ENCODE peak calls at places on chromosomes 11 and 22, in six cellular contexts. R, L, M, N, A and E are unnamed samples.

GRCh38 chr22:40487663-40488249 is 117.4 kb downstream of the SGSM3 start:
- DNase-seq in N (peak; percentile 63), R (no peak), L (no peak), A (peak; percentile 50), M (no peak), E (peak; percentile 62)

GRCh38 chr22:32341122-32341740 is 16.4 kb upstream of the RFPL3 start:
- DNase-seq in A (no peak), M (no peak), R (no peak), L (peak; percentile 24), N (no peak), E (no peak)

GRCh38 chr22:35480143-35480542 is 60.5 kb upstream of the RASD2 start:
- DNase-seq in M (peak; percentile 90), L (no peak), A (no peak), N (no peak), R (no peak), E (peak; percentile 38)

GRCh38 chr22:31104869-31105268 is 2.5 kb downstream of the SELENOM start:
- DNase-seq in N (no peak), M (no peak), L (peak; percentile 95), R (no peak), A (no peak), E (no peak)

GRCh38 chr22:40024201-40025061 is 29.7 kb downstream of the FAM83F start:
- DNase-seq in A (peak; percentile 62), L (peak; percentile 92), N (peak; percentile 88), M (peak; percentile 69), R (peak; percentile 69), E (peak; percentile 81)

GRCh38 chr11:74055938-74056337 is 47.1 kb upstream of the UCP3 start:
- DNase-seq in M (no peak), N (peak; percentile 58), A (no peak), R (no peak), L (no peak), E (no peak)

GRCh38 chr22:41350087-41350486 is 31.7 kb upstream of the TEF start:
- DNase-seq in R (no peak), A (no peak), N (peak; percentile 12), M (no peak), L (no peak), E (no peak)

GRCh38 chr22:47420211-47420610 is 657.8 kb downstream of the TBC1D22A start:
- DNase-seq in L (no peak), A (no peak), M (no peak), N (no peak), R (no peak), E (no peak)

GRCh38 chr22:37827056-37827455 is 3.9 kb downstream of the GALR3 start:
- DNase-seq in L (no peak), M (no peak), N (no peak), A (no peak), R (no peak), E (no peak)

GRCh38 chr11:114914231-114915005 is 236.1 kb downstream of the NXPE2 start:
- DNase-seq in M (no peak), L (no peak), R (no peak), N (no peak), A (no peak), E (no peak)

GRCh38 chr11:47607380-47607779 is 13.2 kb upstream of the C1QTNF4 start:
- DNase-seq in M (no peak), N (peak; percentile 88), A (no peak), L (no peak), R (no peak), E (no peak)

DNA sequence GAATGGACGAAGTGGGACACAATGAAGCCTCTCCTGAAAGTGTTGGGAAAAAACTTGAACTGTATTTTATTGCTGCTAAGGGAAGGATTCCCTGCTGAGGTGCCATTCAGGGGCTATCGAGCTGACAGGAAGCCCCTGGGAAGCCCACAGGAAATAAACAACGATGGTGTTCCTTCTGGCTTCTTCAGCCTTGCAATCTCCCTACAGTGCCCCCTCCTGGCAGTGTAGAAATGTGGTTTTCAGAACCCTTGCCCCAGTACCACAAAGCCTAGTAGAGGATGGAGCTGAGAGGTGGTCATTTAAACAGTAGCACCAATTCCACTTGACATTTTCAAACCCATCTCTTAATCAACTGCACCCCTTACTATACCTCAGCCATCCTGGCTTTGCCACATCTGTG is 676.7 kb upstream of the ARHGAP42 start:
- DNase-seq in L (peak; percentile 77), M (no peak), N (no peak), A (no peak), R (no peak), E (peak; percentile 66)
- H3K9me3 ChIP-seq in L (no peaks in the 10 kb centered on the region), M (no peaks in the 10 kb centered on the region), N (peaks cover 2% of the 10 kb centered on the region), A (no peaks in the 10 kb centered on the region), R (no peaks in the 10 kb centered on the region), E (no peaks in the 10 kb centered on the region)

GRCh38 chr11:85459304-85459703 is 167.8 kb downstream of the DLG2 start:
- DNase-seq in A (no peak), L (no peak), M (no peak), N (no peak), R (no peak), E (no peak)
- H3K9me3 ChIP-seq in A (no peaks in the 10 kb centered on the region), L (peaks cover 9% of the 10 kb centered on the region), M (no peaks in the 10 kb centered on the region), N (peaks cover 12% of the 10 kb centered on the region), R (peaks cover 9% of the 10 kb centered on the region), E (no peaks in the 10 kb centered on the region)

DNA sequence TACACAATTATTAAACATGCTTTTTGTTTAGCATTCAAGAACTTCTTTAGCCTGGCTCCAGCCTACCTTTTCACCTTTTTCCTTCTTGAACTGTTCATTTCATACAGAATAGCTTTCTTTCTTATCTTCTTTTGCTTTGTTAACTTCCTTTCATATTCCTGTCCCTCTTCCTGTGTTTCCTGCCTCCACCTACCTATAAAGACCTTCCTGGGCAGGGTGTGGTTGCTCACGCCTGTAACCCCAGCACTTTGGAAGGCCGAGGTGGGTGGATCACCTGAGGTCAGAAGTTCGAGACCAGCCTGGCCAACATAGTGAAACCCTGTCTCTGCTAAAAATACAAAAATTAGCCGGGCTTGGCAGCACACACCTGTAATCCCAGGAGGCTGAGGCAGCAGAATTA is 22.9 kb downstream of the CAPRIN1 start:
- DNase-seq in A (no peak), L (no peak), N (no peak), R (no peak), M (no peak), E (no peak)
- H3K9me3 ChIP-seq in A (no peaks in the 10 kb centered on the region), L (no peaks in the 10 kb centered on the region), N (no peaks in the 10 kb centered on the region), R (no peaks in the 10 kb centered on the region), M (no peaks in the 10 kb centered on the region), E (no peaks in the 10 kb centered on the region)

GRCh38 chr11:70897429-70897828 is 354.9 kb downstream of the SHANK2 start:
- DNase-seq in L (no peak), R (no peak), M (no peak), A (no peak), N (no peak), E (no peak)

GRCh38 chr11:70894566-70894965 is 357.8 kb downstream of the SHANK2 start:
- DNase-seq in R (no peak), A (no peak), M (no peak), N (no peak), L (no peak), E (no peak)

GRCh38 chr11:70891844-70892380 is 360.5 kb downstream of the SHANK2 start:
- DNase-seq in M (no peak), N (no peak), R (no peak), L (peak; percentile 62), A (no peak), E (no peak)

GRCh38 chr11:70892889-70893288 is 359.5 kb downstream of the SHANK2 start:
- DNase-seq in R (no peak), L (no peak), M (no peak), N (no peak), A (no peak), E (no peak)

DNA sequence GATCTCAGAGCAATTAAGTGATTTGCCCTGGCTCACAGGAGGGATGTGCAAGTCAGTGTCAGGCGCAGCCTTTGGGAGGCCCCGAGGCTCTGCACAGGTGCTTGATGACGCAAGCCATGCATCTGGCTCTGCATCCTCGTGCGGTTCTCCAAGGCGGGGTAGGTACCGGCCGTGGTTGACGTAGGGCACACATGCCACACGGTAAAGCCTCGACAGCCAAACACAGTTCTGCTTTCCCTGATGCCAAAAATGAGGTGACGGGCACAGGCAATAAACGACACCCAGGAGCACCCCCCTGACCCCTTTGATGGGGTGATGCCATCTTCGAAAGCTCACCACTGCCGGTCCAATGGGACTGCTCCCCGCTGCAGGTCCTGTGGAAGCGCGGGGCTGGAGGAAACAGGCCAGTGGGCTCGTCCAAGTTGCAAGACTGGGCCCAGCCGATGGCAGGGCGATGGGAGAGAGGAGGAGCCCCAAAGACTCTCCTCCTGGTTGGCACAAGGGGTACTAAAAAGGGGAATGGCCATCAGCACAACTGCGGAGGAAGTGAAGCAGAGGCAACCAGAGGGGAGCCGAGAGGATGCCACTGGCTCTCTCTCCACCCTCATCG is 357.2 kb downstream of the SHANK2 start:
- DNase-seq in L (peak; percentile 29), A (no peak), N (no peak), R (no peak), M (no peak), E (no peak)
- H3K9me3 ChIP-seq in L (peaks cover 9% of the 10 kb centered on the region), A (peaks cover 11% of the 10 kb centered on the region), N (no peaks in the 10 kb centered on the region), R (peaks cover 3% of the 10 kb centered on the region), M (no peaks in the 10 kb centered on the region), E (peaks cover 4% of the 10 kb centered on the region)